ENCODE peak calls at places on chromosomes 11 and 22, in five cellular contexts. B is NCI-H2081, D is Peyer's patch, L is type B pancreatic cell, M is NB4. F is an unnamed sample.

GRCh38 chr11:47980907-47981621 is 705 bp downstream of the PTPRJ start:
- DNase-seq in D (peak), L (peak), M (peak), B (peak), F (no peak)

GRCh38 chr11:106706355-106706754 is 311.9 kb downstream of the GUCY1A2 start:
- DNase-seq in B (no peak), L (no peak), D (no peak), M (no peak), F (no peak)

GRCh38 chr22:37991738-37992442 is 7.5 kb upstream of the SOX10 start:
- DNase-seq in D (no peak), L (no peak), B (no peak), M (no peak), F (no peak)

GRCh38 chr11:109304159-109304558 is 117.8 kb upstream of the C11orf87 start:
- DNase-seq in B (no peak), M (no peak), D (no peak), L (no peak), F (no peak)

GRCh38 chr11:70544774-70545625 is 146.7 kb downstream of the CTTN start:
- DNase-seq in D (no peak), L (no peak), M (no peak), B (no peak), F (no peak)

GRCh38 chr11:70711911-70712185 is 313.5 kb downstream of the CTTN start:
- DNase-seq in M (no peak), L (no peak), D (no peak), B (no peak), F (no peak)

GRCh38 chr22:25334091-25334490 is 114.7 kb downstream of the CRYBB2 start:
- DNase-seq in L (no peak), B (no peak), M (peak), D (peak), F (peak)

GRCh38 chr11:8309862-8310261 is 46.2 kb upstream of the LMO1 start:
- DNase-seq in D (no peak), M (no peak), L (no peak), B (no peak), F (no peak)

GRCh38 chr11:20283475-20283874 is 80.0 kb upstream of the HTATIP2 start:
- DNase-seq in B (no peak), M (no peak), L (no peak), D (no peak), F (no peak)

F was measured in AML-193.